ENCODE peak calls at places on chromosomes 12 and 14, in seven cellular contexts. J, U, A, Y, K, C and R are unnamed samples.
A peak's percentile ranks its signal among the peaks of the same experiment; 100 is the strongest.

GRCh38 chr12:49339464-49339861 is 2.5 kb upstream of the C1QL4 start:
- DNase-seq in J (peak; percentile 86), U (no peak), A (no peak), Y (no peak), K (no peak), C (no peak), R (no peak)

GRCh38 chr14:91882776-91883175 is 15.4 kb upstream of the TC2N start:
- DNase-seq in J (peak; percentile 36), U (no peak), A (no peak), Y (no peak), K (no peak), C (no peak), R (no peak)

GRCh38 chr12:22855456-22855855 is 230.5 kb downstream of the ETNK1 start:
- DNase-seq in J (peak; percentile 81), U (no peak), A (no peak), Y (no peak), K (no peak), C (no peak), R (no peak)

GRCh38 chr14:85175556-85175955 is 354.4 kb upstream of the FLRT2 start:
- DNase-seq in J (no peak), U (no peak), A (no peak), Y (peak; percentile 48), K (no peak), C (no peak), R (no peak)

GRCh38 chr12:41917827-41918445 is 226.7 kb downstream of the GXYLT1 start:
- DNase-seq in J (no peak), U (no peak), A (no peak), Y (peak; percentile 18), K (no peak), C (peak; percentile 27), R (no peak)

GRCh38 chr14:33908540-33909223 is 42.2 kb downstream of the EGLN3 start:
- DNase-seq in J (no peak), U (no peak), A (no peak), Y (no peak), K (no peak), C (no peak), R (no peak)

GRCh38 chr14:75542585-75543091 is 20.4 kb downstream of the BATF start:
- DNase-seq in J (no peak), U (peak; percentile 69), A (peak; percentile 16), Y (peak; percentile 85), K (peak; percentile 72), C (no peak), R (peak; percentile 69)

GRCh38 chr14:51328089-51328941 is 88.3 kb downstream of the TMX1 start:
- DNase-seq in J (peak; percentile 54), U (peak; percentile 39), A (peak; percentile 12), Y (peak; percentile 59), K (no peak), C (peak; percentile 85), R (no peak)

GRCh38 chr14:94366146-94366887 is 22.1 kb downstream of the SERPINA1 start:
- DNase-seq in J (no peak), U (no peak), A (no peak), Y (no peak), K (no peak), C (no peak), R (no peak)

GRCh38 chr12:95848575-95849388 is 10.0 kb upstream of the SNRPF start:
- DNase-seq in J (peak; percentile 81), U (no peak), A (no peak), Y (peak; percentile 44), K (no peak), C (peak; percentile 55), R (no peak)

GRCh38 chr12:64323476-64324225 is 66.9 kb downstream of the C12orf56 start:
- DNase-seq in J (peak; percentile 50), U (no peak), A (no peak), Y (no peak), K (no peak), C (no peak), R (no peak)

GRCh38 chr12:68374315-68374982 is 42.3 kb upstream of the MDM1 start:
- DNase-seq in J (no peak), U (no peak), A (no peak), Y (no peak), K (no peak), C (no peak), R (peak; percentile 73)

GRCh38 chr14:37263656-37264236 is 66.0 kb downstream of the MIPOL1 start:
- DNase-seq in J (no peak), U (no peak), A (no peak), Y (peak; percentile 13), K (no peak), C (no peak), R (no peak)

GRCh38 chr12:97426485-97427116 is 36.0 kb upstream of the RMST start:
- DNase-seq in J (peak; percentile 62), U (no peak), A (no peak), Y (no peak), K (no peak), C (no peak), R (no peak)

GRCh38 chr12:14836336-14837210 is 6.8 kb downstream of the ART4 start:
- DNase-seq in J (no peak), U (no peak), A (no peak), Y (peak; percentile 94), K (no peak), C (peak; percentile 82), R (no peak)

GRCh38 chr12:67827820-67828383 is 161.3 kb upstream of the IFNG-AS1 start:
- DNase-seq in J (no peak), U (peak; percentile 64), A (peak; percentile 53), Y (peak; percentile 90), K (no peak), C (peak; percentile 97), R (peak; percentile 42)

GRCh38 chr12:2334291-2335088 is 281.7 kb downstream of the CACNA1C start:
- DNase-seq in J (no peak), U (no peak), A (no peak), Y (no peak), K (no peak), C (no peak), R (no peak)

GRCh38 chr14:76421662-76422061 is 45.7 kb downstream of the ESRRB start:
- DNase-seq in J (no peak), U (no peak), A (no peak), Y (no peak), K (no peak), C (no peak), R (no peak)

GRCh38 chr14:100317897-100318808 is 5.0 kb upstream of the SLC25A47 start:
- DNase-seq in J (peak; percentile 91), U (peak; percentile 80), A (no peak), Y (peak; percentile 66), K (peak; percentile 62), C (peak; percentile 46), R (peak; percentile 84)
- H3K4me3 ChIP-seq in J (no peak overlapping the region), U (peak overlapping the region; percentile 53), A (peak overlapping the region; percentile 51), Y (no peak overlapping the region), K (peak overlapping the region; percentile 53), C (no peak overlapping the region), R (peak overlapping the region; percentile 28)

GRCh38 chr12:57725851-57726150 is 12.7 kb downstream of the AGAP2 start:
- DNase-seq in J (no peak), U (no peak), A (no peak), Y (no peak), K (no peak), C (no peak), R (no peak)
- H3K4me3 ChIP-seq in J (no peak overlapping the region), U (peak overlapping the region; percentile 69), A (peak overlapping the region; percentile 60), Y (peak overlapping the region; percentile 83), K (no peak overlapping the region), C (peak overlapping the region; percentile 78), R (no peak overlapping the region)

GRCh38 chr12:71725011-71725410 is 29.7 kb upstream of the RAB21 start:
- DNase-seq in J (no peak), U (no peak), A (no peak), Y (no peak), K (no peak), C (no peak), R (no peak)

GRCh38 chr12:71727958-71728357 is 26.7 kb upstream of the RAB21 start:
- DNase-seq in J (no peak), U (no peak), A (no peak), Y (no peak), K (no peak), C (no peak), R (no peak)

GRCh38 chr12:71721781-71722511 is 32.7 kb upstream of the RAB21 start:
- DNase-seq in J (no peak), U (no peak), A (no peak), Y (no peak), K (no peak), C (no peak), R (no peak)

GRCh38 chr12:71730936-71731335 is 23.7 kb upstream of the RAB21 start:
- DNase-seq in J (no peak), U (no peak), A (no peak), Y (no peak), K (no peak), C (no peak), R (no peak)

DNA sequence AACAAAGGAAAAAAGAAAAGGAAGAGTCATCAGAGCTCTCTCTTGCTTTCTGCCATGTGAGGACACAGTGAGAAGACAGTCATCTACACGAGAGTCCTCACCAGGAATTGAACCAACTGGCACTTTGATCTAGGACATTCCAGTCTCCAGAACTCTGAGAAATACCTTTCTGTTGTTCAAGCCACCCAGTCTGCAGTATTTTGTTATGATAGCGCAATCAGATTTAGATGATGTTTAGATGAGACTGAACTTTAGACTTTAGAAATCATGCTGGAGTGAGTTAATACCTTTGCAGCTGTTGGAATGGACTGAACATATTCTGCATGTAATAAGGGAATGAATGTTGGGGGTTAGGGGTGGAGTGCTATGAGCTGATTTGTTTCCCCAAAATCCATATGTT is 28.1 kb upstream of the RAB21 start:
- DNase-seq in J (no peak), U (no peak), A (no peak), Y (no peak), K (no peak), C (no peak), R (no peak)
- H3K4me3 ChIP-seq in J (no peak overlapping the region), U (no peak overlapping the region), A (no peak overlapping the region), Y (no peak overlapping the region), K (no peak overlapping the region), C (no peak overlapping the region), R (no peak overlapping the region)

GRCh38 chr14:97444248-97444647 is 647.1 kb downstream of the VRK1 start:
- DNase-seq in J (no peak), U (no peak), A (no peak), Y (no peak), K (no peak), C (no peak), R (no peak)
- H3K4me3 ChIP-seq in J (no peak overlapping the region), U (no peak overlapping the region), A (no peak overlapping the region), Y (no peak overlapping the region), K (no peak overlapping the region), C (no peak overlapping the region), R (no peak overlapping the region)

GRCh38 chr14:71588576-71589215 is 343.5 kb upstream of the RGS6 start:
- DNase-seq in J (no peak), U (no peak), A (no peak), Y (no peak), K (no peak), C (no peak), R (no peak)
- H3K4me3 ChIP-seq in J (no peak overlapping the region), U (no peak overlapping the region), A (peak overlapping the region; percentile 31), Y (no peak overlapping the region), K (no peak overlapping the region), C (no peak overlapping the region), R (no peak overlapping the region)

DNA sequence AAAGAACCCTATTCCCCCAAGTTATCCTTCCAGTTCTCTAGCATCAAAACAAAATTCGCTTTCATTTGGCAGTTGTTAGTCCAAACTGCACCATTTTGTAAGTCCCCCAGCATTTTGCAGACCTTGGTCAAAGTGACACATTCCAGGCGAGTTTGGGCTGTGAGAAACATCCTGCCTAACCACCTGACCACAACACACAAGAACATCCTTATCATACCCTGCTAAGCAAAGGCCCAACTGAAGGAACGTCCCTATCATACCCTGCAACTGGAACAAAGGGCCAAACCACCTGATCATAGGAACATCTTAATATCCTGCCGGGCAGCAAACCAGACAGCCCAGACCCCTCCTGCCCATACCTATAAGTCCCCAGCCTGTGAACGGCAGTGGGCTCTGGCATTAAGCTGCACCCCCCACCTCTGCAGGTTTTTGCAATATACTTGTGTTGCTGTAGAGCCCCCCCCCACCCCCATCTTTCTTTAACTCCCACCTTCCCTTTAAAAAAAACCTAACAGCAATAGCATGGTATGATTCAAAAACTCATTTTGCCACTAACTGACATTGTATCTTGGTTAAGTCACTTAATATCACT is 2.7 kb downstream of the PCNX4 start:
- DNase-seq in J (peak; percentile 90), U (no peak), A (no peak), Y (peak; percentile 75), K (peak; percentile 2), C (peak; percentile 59), R (no peak)
- H3K4me3 ChIP-seq in J (peak overlapping the region; percentile 97), U (peak overlapping the region; percentile 71), A (peak overlapping the region; percentile 81), Y (peak overlapping the region; percentile 94), K (no peak overlapping the region), C (peak overlapping the region; percentile 28), R (peak overlapping the region; percentile 43)